ENCODE peak calls at places on chromosomes 3 and 15, in ten cellular contexts. C, M, D, V, R, A, K, G, W and Q are unnamed samples.

GRCh38 chr3:143441772-143442171 is 322.2 kb downstream of the CHST2 start:
- DNase-seq in M (no peak), C (no peak), G (no peak), V (no peak), D (no peak), R (no peak), A (no peak), K (no peak), W (no peak), Q (no peak)

GRCh38 chr3:171285287-171285686 is 174.9 kb downstream of the TNIK start:
- DNase-seq in V (no peak), G (no peak), W (no peak), R (no peak), A (no peak), D (no peak), K (no peak), M (no peak), C (no peak), Q (peak; percentile 36)

GRCh38 chr3:101816215-101817149 is 32.8 kb upstream of the NFKBIZ start:
- DNase-seq in V (no peak), M (no peak), G (no peak), W (no peak), D (no peak), C (no peak), A (peak; percentile 56), R (no peak), K (no peak), Q (no peak)

GRCh38 chr3:71078723-71079525 is 504.6 kb downstream of the FOXP1 start:
- DNase-seq in M (no peak), V (no peak), K (no peak), A (no peak), W (no peak), C (no peak), D (no peak), R (no peak), G (no peak), Q (no peak)

GRCh38 chr3:129413687-129414506 is 14.5 kb downstream of the EFCAB12 start:
- DNase-seq in K (no peak), W (no peak), V (no peak), D (no peak), R (peak; percentile 48), M (no peak), C (peak; percentile 96), A (peak; percentile 93), G (no peak), Q (peak; percentile 98)

GRCh38 chr3:117036259-117036799 is 326.8 kb downstream of the TUSC7 start:
- DNase-seq in C (peak; percentile 79), V (no peak), G (no peak), D (no peak), W (no peak), K (no peak), R (no peak), M (no peak), A (peak; percentile 34), Q (peak; percentile 81)

GRCh38 chr15:43100971-43101370 is 4.9 kb downstream of the UBR1 start:
- DNase-seq in V (no peak), K (no peak), C (no peak), M (no peak), D (no peak), G (no peak), A (no peak), R (no peak), W (no peak), Q (no peak)

GRCh38 chr3:194739498-194740284 is 54.0 kb downstream of the FAM43A start:
- DNase-seq in A (peak; percentile 29), C (peak; percentile 16), V (no peak), M (no peak), K (no peak), G (no peak), W (no peak), R (no peak), D (no peak), Q (peak; percentile 43)

GRCh38 chr3:154616298-154616697 is 186.3 kb upstream of the GPR149 start:
- DNase-seq in D (no peak), R (no peak), K (no peak), V (peak; percentile 13), C (no peak), G (no peak), A (no peak), M (no peak), W (peak; percentile 24), Q (no peak)

GRCh38 chr3:151106311-151106710 is 20.8 kb downstream of the MED12L start:
- DNase-seq in A (no peak), D (no peak), G (no peak), K (no peak), W (no peak), R (no peak), C (no peak), V (no peak), M (no peak), Q (no peak)

GRCh38 chr3:98701276-98701675 is 61.9 kb upstream of the ST3GAL6 start:
- DNase-seq in C (no peak), V (no peak), R (no peak), K (no peak), W (no peak), G (no peak), D (no peak), M (no peak), A (no peak), Q (no peak)

GRCh38 chr15:58588096-58588495 is 156.3 kb downstream of the LIPC start:
- DNase-seq in C (no peak), R (peak; percentile 16), W (no peak), G (no peak), M (no peak), A (no peak), V (no peak), K (no peak), D (no peak), Q (no peak)

GRCh38 chr3:49269443-49269842 is 7.6 kb downstream of the C3orf62 start:
- DNase-seq in C (no peak), A (no peak), M (no peak), K (no peak), V (no peak), R (peak; percentile 71), D (no peak), G (no peak), W (no peak), Q (no peak)

GRCh38 chr3:139670196-139670595 is 7.6 kb downstream of the NMNAT3 start:
- DNase-seq in M (no peak), R (no peak), C (no peak), W (no peak), A (no peak), G (no peak), V (no peak), K (no peak), D (no peak), Q (no peak)

GRCh38 chr3:98962951-98963350 is 61.5 kb upstream of the DCBLD2 start:
- DNase-seq in C (no peak), M (no peak), K (no peak), G (no peak), A (no peak), D (no peak), V (no peak), W (no peak), R (no peak), Q (peak; percentile 40)

GRCh38 chr15:50044904-50045303 is 74.1 kb downstream of the ATP8B4 start:
- DNase-seq in R (no peak), V (no peak), W (no peak), A (no peak), G (no peak), D (no peak), C (no peak), M (no peak), K (no peak), Q (no peak)